ENCODE peak calls at places on chromosome 7, in nine cellular contexts. T is T-cell, R is endothelial cell, W is breast epithelium, O is MCF 10A, J is neural crest cell, C is HFF-Myc, D is T-helper 17 cell, Y is BJ. S is an unnamed sample.

GRCh38 chr7:94301024-94301588 is 93.6 kb upstream of the COL1A2 start:
- DNase-seq in J (peak), R (peak), W (no peak), C (peak), T (no peak), D (no peak), O (peak), Y (peak), S (peak)

GRCh38 chr7:66952343-66953043 is 31.5 kb downstream of the TMEM248 start:
- DNase-seq in O (peak), W (no peak), R (no peak), C (peak), Y (no peak), J (no peak), T (no peak), D (no peak), S (peak)

GRCh38 chr7:120160166-120160565 is 112.8 kb upstream of the KCND2 start:
- DNase-seq in D (no peak), J (no peak), Y (no peak), C (no peak), O (no peak), W (no peak), R (no peak), T (no peak), S (no peak)

GRCh38 chr7:70790215-70791073 is 341.5 kb upstream of the GALNT17 start:
- DNase-seq in D (no peak), C (no peak), J (no peak), R (no peak), Y (no peak), T (no peak), O (no peak), W (no peak), S (no peak)

GRCh38 chr7:38492010-38492409 is 139.2 kb downstream of the AMPH start:
- DNase-seq in W (no peak), J (no peak), C (no peak), T (no peak), D (no peak), R (no peak), Y (no peak), O (no peak), S (no peak)

GRCh38 chr7:25385731-25386136 is 157.4 kb upstream of the NPVF start:
- DNase-seq in Y (no peak), D (no peak), O (no peak), J (no peak), W (no peak), R (no peak), T (no peak), C (no peak), S (no peak)

GRCh38 chr7:137970263-137970975 is 31.5 kb downstream of the CREB3L2 start:
- DNase-seq in C (no peak), Y (peak), O (peak), J (no peak), R (no peak), D (no peak), W (peak), T (no peak), S (no peak)

GRCh38 chr7:101869026-101869900 is 51.8 kb downstream of the CUX1 start:
- DNase-seq in O (no peak), Y (no peak), J (no peak), C (no peak), W (no peak), R (peak), T (no peak), D (no peak), S (no peak)

GRCh38 chr7:117324940-117325339 is 2.1 kb upstream of the WNT2 start:
- DNase-seq in R (no peak), W (no peak), O (no peak), D (no peak), J (no peak), T (no peak), C (peak), Y (no peak), S (no peak)

GRCh38 chr7:151888079-151888673 is 11.3 kb upstream of the PRKAG2 start:
- DNase-seq in O (no peak), C (no peak), D (no peak), Y (no peak), T (no peak), R (no peak), W (no peak), J (no peak), S (no peak)

GRCh38 chr7:86664991-86665390 is 21.3 kb downstream of the GRM3 start:
- DNase-seq in Y (no peak), J (no peak), W (no peak), C (no peak), O (no peak), R (no peak), T (no peak), D (no peak), S (no peak)

GRCh38 chr7:12714436-12714737 is 27.0 kb downstream of the ARL4A start:
- DNase-seq in O (no peak), D (no peak), C (no peak), J (no peak), Y (no peak), T (no peak), R (no peak), W (no peak), S (no peak)

S was measured in Panc1.